ENCODE peak calls at places on chromosomes 2 and 18, in ten cellular contexts. R is OCI-LY7, O is fibroblast of lung, F is K562, V is IMR-90, B is MM.1S, A is A549, G is mesenchymal stem cell, W is Karpas-422, T is mesendoderm. Z is an unnamed sample.
A peak's percentile ranks its signal among the peaks of the same experiment; 100 is the strongest.

GRCh38 chr2:59237311-59237710 is 996.2 kb upstream of the FANCL start:
- DNase-seq in R (no peak), O (no peak), F (no peak), V (no peak), B (no peak), A (no peak), G (no peak), W (no peak), T (no peak), Z (no peak)

GRCh38 chr18:62883937-62884735 is 168.8 kb downstream of the PHLPP1 start:
- DNase-seq in R (no peak), O (no peak), F (no peak), V (no peak), B (no peak), A (no peak), G (no peak), W (no peak), T (no peak), Z (no peak)

GRCh38 chr2:128362889-128363228 is 44.2 kb upstream of the HS6ST1 start:
- DNase-seq in R (no peak), O (peak; percentile 89), F (no peak), V (peak; percentile 79), B (no peak), A (peak; percentile 10), G (peak; percentile 79), W (no peak), T (peak; percentile 99), Z (peak; percentile 80)

GRCh38 chr2:48383055-48383454 is 146.9 kb upstream of the STON1 start:
- DNase-seq in R (no peak), O (no peak), F (no peak), V (no peak), B (no peak), A (no peak), G (no peak), W (no peak), T (no peak), Z (no peak)

GRCh38 chr2:46653539-46653938 is 174.2 kb downstream of the TMEM247 start:
- DNase-seq in R (no peak), O (peak; percentile 93), F (no peak), V (peak; percentile 71), B (no peak), A (no peak), G (no peak), W (no peak), T (no peak), Z (peak; percentile 40)

GRCh38 chr2:217650716-217651360 is 352.0 kb downstream of the TNS1 start:
- DNase-seq in R (peak; percentile 44), O (peak; percentile 46), F (peak; percentile 29), V (peak; percentile 66), B (peak; percentile 68), A (peak; percentile 76), G (peak; percentile 67), W (peak; percentile 86), T (peak; percentile 92), Z (peak; percentile 75)

GRCh38 chr2:236577481-236578410 is 8.1 kb downstream of the ACKR3 start:
- DNase-seq in R (no peak), O (no peak), F (no peak), V (no peak), B (no peak), A (no peak), G (no peak), W (no peak), T (no peak), Z (no peak)

GRCh38 chr18:7789853-7790552 is 222.9 kb downstream of the PTPRM start:
- DNase-seq in R (no peak), O (peak; percentile 31), F (no peak), V (peak; percentile 55), B (no peak), A (peak; percentile 63), G (peak; percentile 60), W (peak; percentile 42), T (peak; percentile 92), Z (peak; percentile 65)

GRCh38 chr18:36297419-36298112 is at the start of gene FHOD3:
- DNase-seq in R (no peak), O (peak; percentile 67), F (peak; percentile 90), V (peak; percentile 49), B (peak; percentile 74), A (peak; percentile 26), G (peak; percentile 51), W (no peak), T (peak; percentile 72), Z (peak; percentile 81)

GRCh38 chr2:124755386-124755785 is 730.3 kb downstream of the CNTNAP5 start:
- DNase-seq in R (no peak), O (no peak), F (no peak), V (peak; percentile 2), B (no peak), A (no peak), G (peak; percentile 52), W (no peak), T (peak; percentile 22), Z (no peak)

GRCh38 chr2:165582863-165583506 is 113.5 kb downstream of the CSRNP3 start:
- DNase-seq in R (no peak), O (peak; percentile 11), F (no peak), V (no peak), B (no peak), A (no peak), G (no peak), W (no peak), T (no peak), Z (no peak)

GRCh38 chr2:176873403-176873802 is 339.2 kb upstream of the HNRNPA3 start:
- DNase-seq in R (no peak), O (no peak), F (no peak), V (peak; percentile 1), B (no peak), A (no peak), G (no peak), W (no peak), T (peak; percentile 33), Z (peak; percentile 30)

GRCh38 chr2:204880928-204881327 is 335.7 kb downstream of the PARD3B start:
- DNase-seq in R (no peak), O (no peak), F (no peak), V (no peak), B (no peak), A (no peak), G (no peak), W (no peak), T (no peak), Z (no peak)

GRCh38 chr2:204881519-204882111 is 336.3 kb downstream of the PARD3B start:
- DNase-seq in R (no peak), O (no peak), F (no peak), V (no peak), B (no peak), A (no peak), G (no peak), W (no peak), T (no peak), Z (no peak)

DNA sequence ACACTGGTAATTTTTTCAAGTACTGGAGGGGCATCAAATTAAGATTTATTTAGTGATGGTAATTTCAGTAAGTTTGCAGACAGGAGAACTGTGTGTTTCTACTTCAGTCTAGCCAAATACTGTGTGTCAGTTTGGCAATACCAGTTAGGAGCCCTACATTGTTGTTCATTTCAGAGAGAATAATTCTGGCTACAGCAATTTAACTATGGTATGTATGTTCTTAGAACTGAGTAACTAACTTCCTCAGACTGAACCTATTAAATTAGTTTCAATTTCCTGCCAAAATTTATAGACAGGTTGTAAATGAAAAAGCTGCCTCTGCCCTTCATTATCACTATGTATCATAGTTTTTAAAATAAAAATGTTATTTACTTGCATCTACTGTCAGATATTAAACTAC is 332.4 kb downstream of the PARD3B start:
- DNase-seq in R (no peak), O (no peak), F (no peak), V (no peak), B (no peak), A (no peak), G (no peak), W (no peak), T (no peak), Z (no peak)
- H3K4me2 ChIP-seq in R (no peak overlapping the region), O (no peak overlapping the region), F (no peak overlapping the region), V (no peak overlapping the region), B (no peak overlapping the region), A (no peak overlapping the region), G (no peak overlapping the region), W (no peak overlapping the region), T (no peak overlapping the region), Z (no peak overlapping the region)

GRCh38 chr18:6677086-6677485 is 52.4 kb upstream of the ARHGAP28 start:
- DNase-seq in R (no peak), O (no peak), F (no peak), V (no peak), B (no peak), A (no peak), G (no peak), W (no peak), T (no peak), Z (no peak)
- H3K4me3 ChIP-seq in R (no peak overlapping the region), O (no peak overlapping the region), F (no peak overlapping the region), V (no peak overlapping the region), B (no peak overlapping the region), A (no peak overlapping the region), G (no peak overlapping the region), W (no peak overlapping the region), T (no peak overlapping the region), Z (no peak overlapping the region)

GRCh38 chr2:98868548-98869271 is 67.3 kb downstream of the CRACDL start:
- DNase-seq in R (no peak), O (no peak), F (no peak), V (no peak), B (no peak), A (no peak), G (no peak), W (no peak), T (no peak), Z (no peak)

GRCh38 chr2:98867539-98868309 is 68.3 kb downstream of the CRACDL start:
- DNase-seq in R (no peak), O (peak; percentile 19), F (no peak), V (peak; percentile 33), B (no peak), A (peak; percentile 11), G (no peak), W (no peak), T (no peak), Z (peak; percentile 51)

GRCh38 chr2:98870516-98871158 is 65.4 kb downstream of the CRACDL start:
- DNase-seq in R (no peak), O (no peak), F (no peak), V (no peak), B (no peak), A (no peak), G (no peak), W (no peak), T (peak; percentile 14), Z (no peak)

GRCh38 chr2:98869868-98870267 is 66.2 kb downstream of the CRACDL start:
- DNase-seq in R (no peak), O (no peak), F (no peak), V (no peak), B (peak; percentile 96), A (no peak), G (no peak), W (no peak), T (no peak), Z (no peak)

DNA sequence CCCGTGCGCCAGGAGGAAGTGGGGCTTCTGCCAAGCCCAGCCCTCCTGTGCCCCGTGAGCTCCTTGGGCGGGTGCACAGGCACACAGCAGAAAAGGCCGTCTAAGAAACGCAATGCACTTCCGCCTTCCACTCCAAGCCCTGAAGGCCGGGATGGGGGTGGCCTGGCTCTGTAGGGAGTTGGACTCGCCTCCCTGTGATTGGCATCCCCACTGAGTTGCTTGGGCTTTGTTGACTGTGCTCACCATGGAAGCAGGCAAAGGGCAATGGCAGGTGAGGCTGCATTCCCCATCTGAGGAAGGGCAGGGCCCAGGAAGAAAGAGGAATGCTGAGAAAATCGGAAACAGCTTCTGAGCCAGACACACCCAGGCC is 66.8 kb downstream of the CRACDL start:
- DNase-seq in R (no peak), O (no peak), F (no peak), V (no peak), B (no peak), A (peak; percentile 59), G (no peak), W (no peak), T (peak; percentile 74), Z (no peak)
- H3K4me2 ChIP-seq in R (no peak overlapping the region), O (no peak overlapping the region), F (no peak overlapping the region), V (no peak overlapping the region), B (peak overlapping the region; percentile 89), A (no peak overlapping the region), G (no peak overlapping the region), W (no peak overlapping the region), T (no peak overlapping the region), Z (no peak overlapping the region)

GRCh38 chr2:142853912-142854311 is 23.6 kb upstream of the KYNU start:
- DNase-seq in R (no peak), O (no peak), F (no peak), V (no peak), B (no peak), A (no peak), G (no peak), W (no peak), T (peak; percentile 27), Z (no peak)
- H3K4me3 ChIP-seq in R (no peak overlapping the region), O (no peak overlapping the region), F (no peak overlapping the region), V (no peak overlapping the region), B (no peak overlapping the region), A (no peak overlapping the region), G (no peak overlapping the region), W (no peak overlapping the region), T (no peak overlapping the region), Z (no peak overlapping the region)

Z was measured in GM23248.